ENCODE peak calls at places on chromosomes 6 and 20, in eight cellular contexts. G, M, V, C, O, H, D and R are unnamed samples.

GRCh38 chr6:135187372-135187771 is 6.3 kb downstream of the MYB start:
- DNase-seq in G (no peak), M (no peak), V (no peak), C (no peak), O (no peak), H (no peak), D (no peak), R (no peak)

GRCh38 chr20:23606652-23607049 is 934 bp upstream of the CST9 start:
- DNase-seq in G (peak), M (peak), V (peak), C (peak), O (peak), H (peak), D (peak), R (peak)

GRCh38 chr6:25027221-25027916 is 91.6 kb upstream of the RIPOR2 start:
- DNase-seq in G (no peak), M (no peak), V (no peak), C (no peak), O (no peak), H (no peak), D (peak), R (no peak)

GRCh38 chr6:154460306-154461071 is 50.0 kb downstream of the CNKSR3 start:
- DNase-seq in G (peak), M (no peak), V (no peak), C (no peak), O (peak), H (no peak), D (no peak), R (no peak)

GRCh38 chr6:79676785-79677736 is 45.9 kb downstream of the SH3BGRL2 start:
- DNase-seq in G (no peak), M (no peak), V (no peak), C (no peak), O (no peak), H (no peak), D (no peak), R (no peak)

GRCh38 chr6:157066781-157067491 is 256.4 kb downstream of the TMEM242 start:
- DNase-seq in G (no peak), M (no peak), V (no peak), C (no peak), O (no peak), H (no peak), D (no peak), R (no peak)

GRCh38 chr6:47362857-47363461 is 53.3 kb upstream of the TNFRSF21 start:
- DNase-seq in G (no peak), M (no peak), V (no peak), C (no peak), O (no peak), H (no peak), D (no peak), R (no peak)

GRCh38 chr20:18543216-18543615 is 24.0 kb upstream of the SMIM26 start:
- DNase-seq in G (no peak), M (no peak), V (no peak), C (no peak), O (no peak), H (no peak), D (no peak), R (no peak)

GRCh38 chr6:43247115-43247999 is 4.1 kb downstream of the TTBK1 start:
- DNase-seq in G (peak), M (peak), V (peak), C (peak), O (no peak), H (peak), D (peak), R (peak)
- TF ChIP-seq CTCF in G (no peak), M (no peak), V (no peak), C (no peak), O (no peak), H (no peak), D (no peak), R (no peak)

GRCh38 chr6:2783188-2783957 is 18.2 kb downstream of the WRNIP1 start:
- DNase-seq in G (no peak), M (no peak), V (no peak), C (no peak), O (no peak), H (no peak), D (peak), R (no peak)
- TF ChIP-seq CTCF in G (no peak), M (no peak), V (no peak), C (no peak), O (no peak), H (no peak), D (peak), R (no peak)

GRCh38 chr6:43951063-43951755 is 176.0 kb downstream of the MRPL14 start:
- DNase-seq in G (peak), M (no peak), V (peak), C (no peak), O (peak), H (peak), D (peak), R (peak)
- TF ChIP-seq CTCF in G (peak), M (no peak), V (peak), C (peak), O (peak), H (peak), D (peak), R (peak)

DNA sequence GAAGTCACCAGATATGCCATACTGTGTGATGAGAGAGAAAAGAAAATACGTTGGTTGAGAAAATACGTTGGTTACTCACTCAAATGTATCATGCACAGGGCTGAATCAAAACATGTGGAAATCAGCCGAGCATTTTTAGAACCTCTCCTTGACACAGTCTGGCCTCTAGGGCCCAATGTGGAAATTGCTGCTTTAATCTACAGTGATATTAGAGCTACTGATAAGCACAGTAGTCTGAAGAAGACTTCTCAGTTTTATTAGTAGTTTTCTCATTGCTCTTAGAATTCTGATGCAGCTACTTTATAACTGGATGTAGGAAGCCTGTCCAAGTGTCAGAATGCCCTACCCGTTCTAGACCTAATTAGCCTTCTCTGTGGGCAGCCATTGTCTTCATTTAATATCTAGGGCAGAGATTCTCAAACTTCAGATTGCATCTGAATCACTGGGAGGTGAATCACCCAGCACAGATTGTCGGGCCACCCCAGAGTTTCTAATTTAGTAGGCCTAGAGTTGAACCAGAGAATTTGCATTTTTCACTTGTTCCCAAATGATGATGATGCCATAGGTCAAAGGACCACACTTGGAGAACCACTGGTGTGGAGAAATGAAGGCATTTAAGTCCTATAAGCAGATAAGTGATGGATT is 229.1 kb downstream of the PLCB1 start:
- DNase-seq in G (peak), M (no peak), V (no peak), C (peak), O (peak), H (peak), D (no peak), R (no peak)
- TF ChIP-seq CTCF in G (no peak), M (no peak), V (peak), C (no peak), O (no peak), H (peak), D (peak), R (no peak)

DNA sequence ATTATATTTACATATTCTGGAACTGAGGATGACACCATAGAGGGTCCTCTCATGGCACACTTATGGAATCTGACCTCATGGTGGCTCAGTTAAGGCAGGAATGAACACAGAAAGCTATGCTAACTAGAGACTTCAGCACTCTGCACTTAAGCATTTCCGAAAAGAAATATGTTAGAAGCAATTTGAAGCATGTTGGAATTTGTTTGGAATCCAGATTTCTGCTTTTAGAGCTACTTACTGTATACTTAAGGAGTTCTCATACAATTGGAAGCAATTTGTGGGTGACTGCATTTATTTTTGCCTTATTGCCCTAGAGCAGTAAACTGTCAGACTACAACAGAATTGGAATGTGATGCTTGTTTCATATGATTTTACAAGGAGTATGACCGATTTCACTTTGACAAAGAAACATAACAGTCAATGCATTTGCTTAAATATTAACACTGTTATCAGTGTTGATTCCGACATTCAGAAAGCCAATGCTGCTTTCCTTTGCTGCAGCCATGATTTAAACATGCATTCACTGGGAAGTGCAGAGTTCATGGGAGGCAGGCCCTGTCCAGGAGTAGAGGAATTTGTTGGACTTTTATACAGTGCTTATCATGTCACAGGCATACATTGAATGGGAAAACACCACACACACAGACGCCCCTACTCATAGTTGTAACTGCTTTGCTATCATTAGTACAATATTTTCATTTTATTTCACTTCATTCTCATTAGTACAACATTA is 244.4 kb downstream of the SAMD5 start:
- DNase-seq in G (no peak), M (no peak), V (no peak), C (no peak), O (no peak), H (no peak), D (no peak), R (no peak)
- TF ChIP-seq CTCF in G (no peak), M (no peak), V (no peak), C (no peak), O (no peak), H (no peak), D (no peak), R (no peak)

DNA sequence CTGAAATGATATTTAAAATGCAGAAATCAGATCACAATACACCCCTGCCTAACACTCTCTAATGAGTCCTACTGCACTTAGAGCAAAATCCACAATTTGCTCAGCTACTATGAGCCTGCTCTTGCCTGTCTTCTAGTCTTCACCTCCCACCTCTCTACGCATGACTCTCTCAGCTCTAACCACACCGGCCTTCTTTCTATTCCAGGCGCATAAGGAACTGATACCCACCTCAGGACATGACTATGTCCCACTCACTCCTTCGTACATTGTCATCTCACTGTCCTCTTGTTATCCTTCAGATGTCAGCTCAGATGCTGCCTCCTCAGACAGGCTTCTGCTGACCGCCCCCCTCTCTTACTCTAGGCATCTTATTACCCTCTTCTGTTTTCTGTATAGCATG is 201.0 kb upstream of the FLRT3 start:
- DNase-seq in G (no peak), M (no peak), V (no peak), C (no peak), O (no peak), H (no peak), D (no peak), R (no peak)
- TF ChIP-seq CTCF in G (no peak), M (no peak), V (no peak), C (no peak), O (no peak), H (no peak), D (no peak), R (no peak)

DNA sequence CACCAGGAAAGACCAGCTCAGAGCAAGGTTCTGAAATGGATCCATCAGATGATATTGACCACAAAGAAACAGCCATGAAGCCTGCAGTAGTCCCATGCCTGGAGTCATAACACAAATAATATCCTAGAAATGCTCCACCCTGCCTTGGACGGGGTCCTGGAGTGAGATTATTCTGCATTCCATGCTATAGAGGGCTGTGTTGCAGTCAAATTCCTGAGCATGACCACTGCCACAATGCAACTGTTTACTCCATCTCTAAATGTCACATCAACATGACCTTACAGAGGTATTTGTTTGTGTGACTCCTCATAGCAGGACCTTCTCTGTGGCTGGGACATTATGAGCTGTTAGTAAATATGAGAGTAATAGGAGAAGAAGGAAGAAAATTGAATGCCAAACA is 257.5 kb upstream of the TCF21 start:
- DNase-seq in G (peak), M (no peak), V (no peak), C (no peak), O (peak), H (no peak), D (no peak), R (no peak)
- TF ChIP-seq CTCF in G (no peak), M (no peak), V (no peak), C (no peak), O (peak), H (no peak), D (no peak), R (no peak)